ENCODE peak calls at places on chromosome 20, in six cellular contexts. One of them, this sample, is unnamed.
A peak's percentile ranks its signal among the peaks of the same experiment; 100 is the strongest.

GRCh38 chr20:51121901-51122412 is 99.0 kb upstream of the KCNG1 start:
- DNase-seq in Right ventricle myocardium inferior: no peak
- DNase-seq in HEK293T: no peak
- DNase-seq in PC-9: peak; percentile 89
- DNase-seq in heart left ventricle: no peak
- DNase-seq in A549: peak; percentile 43
- DNase-seq in this sample: no peak

GRCh38 chr20:62962221-62962879 is 9.8 kb downstream of the SLC17A9 start:
- DNase-seq in Right ventricle myocardium inferior: no peak
- DNase-seq in A549: no peak
- DNase-seq in HEK293T: no peak
- DNase-seq in PC-9: no peak
- DNase-seq in heart left ventricle: no peak
- DNase-seq in this sample: no peak

GRCh38 chr20:17645546-17646208 is 36.4 kb downstream of the RRBP1 start:
- DNase-seq in HEK293T: no peak
- DNase-seq in A549: no peak
- DNase-seq in Right ventricle myocardium inferior: peak; percentile 58
- DNase-seq in PC-9: no peak
- DNase-seq in heart left ventricle: no peak
- DNase-seq in this sample: no peak

GRCh38 chr20:24948939-24949679 is at the start of gene CST7:
- DNase-seq in HEK293T: no peak
- DNase-seq in heart left ventricle: no peak
- DNase-seq in PC-9: no peak
- DNase-seq in Right ventricle myocardium inferior: no peak
- DNase-seq in A549: no peak
- DNase-seq in this sample: no peak

GRCh38 chr20:10236540-10237533 is 18.2 kb downstream of the SNAP25 start:
- DNase-seq in PC-9: no peak
- DNase-seq in Right ventricle myocardium inferior: no peak
- DNase-seq in A549: no peak
- DNase-seq in heart left ventricle: no peak
- DNase-seq in HEK293T: no peak
- DNase-seq in this sample: no peak

GRCh38 chr20:18421608-18422007 is 45.2 kb downstream of the DZANK1 start:
- DNase-seq in HEK293T: no peak
- DNase-seq in Right ventricle myocardium inferior: no peak
- DNase-seq in A549: no peak
- DNase-seq in heart left ventricle: no peak
- DNase-seq in PC-9: no peak
- DNase-seq in this sample: no peak

GRCh38 chr20:20414640-20415274 is 46.9 kb downstream of the INSM1 start:
- DNase-seq in PC-9: no peak
- DNase-seq in A549: no peak
- DNase-seq in HEK293T: no peak
- DNase-seq in heart left ventricle: no peak
- DNase-seq in Right ventricle myocardium inferior: no peak
- DNase-seq in this sample: no peak

GRCh38 chr20:13267231-13267630 is 46.2 kb downstream of the ISM1 start:
- DNase-seq in PC-9: no peak
- DNase-seq in HEK293T: no peak
- DNase-seq in heart left ventricle: no peak
- DNase-seq in A549: no peak
- DNase-seq in Right ventricle myocardium inferior: no peak
- DNase-seq in this sample: no peak

GRCh38 chr20:3101737-3102574 is 17.4 kb upstream of the AVP start:
- DNase-seq in Right ventricle myocardium inferior: no peak
- DNase-seq in A549: no peak
- DNase-seq in HEK293T: no peak
- DNase-seq in heart left ventricle: no peak
- DNase-seq in PC-9: no peak
- DNase-seq in this sample: no peak

GRCh38 chr20:53606364-53606985 is 12.8 kb upstream of the ZNF217 start:
- DNase-seq in Right ventricle myocardium inferior: no peak
- DNase-seq in HEK293T: no peak
- DNase-seq in heart left ventricle: no peak
- DNase-seq in A549: no peak
- DNase-seq in PC-9: no peak
- DNase-seq in this sample: no peak

GRCh38 chr20:62523473-62524203 is 47.8 kb upstream of the GATA5 start:
- DNase-seq in HEK293T: no peak
- DNase-seq in Right ventricle myocardium inferior: no peak
- DNase-seq in heart left ventricle: no peak
- DNase-seq in PC-9: no peak
- DNase-seq in A549: no peak
- DNase-seq in this sample: no peak

GRCh38 chr20:40323411-40323810 is 365.6 kb downstream of the MAFB start:
- DNase-seq in HEK293T: peak; percentile 10
- DNase-seq in PC-9: no peak
- DNase-seq in A549: no peak
- DNase-seq in heart left ventricle: no peak
- DNase-seq in Right ventricle myocardium inferior: no peak
- DNase-seq in this sample: no peak

GRCh38 chr20:19889011-19889953 is 127.9 kb upstream of the NAA20 start:
- DNase-seq in HEK293T: no peak
- DNase-seq in PC-9: no peak
- DNase-seq in A549: peak; percentile 48
- DNase-seq in heart left ventricle: peak; percentile 76
- DNase-seq in Right ventricle myocardium inferior: peak; percentile 75
- DNase-seq in this sample: no peak

GRCh38 chr20:38143646-38144554 is 21.2 kb downstream of the TGM2 start:
- DNase-seq in Right ventricle myocardium inferior: no peak
- DNase-seq in heart left ventricle: peak; percentile 43
- DNase-seq in HEK293T: no peak
- DNase-seq in PC-9: peak; percentile 99
- DNase-seq in A549: peak; percentile 91
- DNase-seq in this sample: peak; percentile 51

GRCh38 chr20:63457737-63458136 is 14.7 kb downstream of the KCNQ2 start:
- DNase-seq in PC-9: peak; percentile 86
- DNase-seq in HEK293T: no peak
- DNase-seq in heart left ventricle: peak; percentile 83
- DNase-seq in Right ventricle myocardium inferior: no peak
- DNase-seq in A549: peak; percentile 60
- DNase-seq in this sample: no peak

GRCh38 chr20:37524859-37525708 is 2.6 kb downstream of the BLCAP start:
- DNase-seq in HEK293T: no peak
- DNase-seq in A549: no peak
- DNase-seq in PC-9: peak; percentile 91
- DNase-seq in heart left ventricle: no peak
- DNase-seq in Right ventricle myocardium inferior: no peak
- DNase-seq in this sample: no peak

GRCh38 chr20:37911838-37912273 is 8.9 kb downstream of the VSTM2L start:
- DNase-seq in A549: peak; percentile 19
- DNase-seq in HEK293T: no peak
- DNase-seq in Right ventricle myocardium inferior: peak; percentile 77
- DNase-seq in heart left ventricle: peak; percentile 78
- DNase-seq in PC-9: no peak
- DNase-seq in this sample: peak; percentile 46

GRCh38 chr20:11581271-11581670 is 336.4 kb upstream of the BTBD3 start:
- DNase-seq in HEK293T: peak; percentile 8
- DNase-seq in Right ventricle myocardium inferior: no peak
- DNase-seq in PC-9: no peak
- DNase-seq in A549: peak; percentile 55
- DNase-seq in heart left ventricle: no peak
- DNase-seq in this sample: no peak

GRCh38 chr20:57435498-57436222 is 44.5 kb downstream of the RBM38 start:
- DNase-seq in A549: peak; percentile 30
- DNase-seq in HEK293T: no peak
- DNase-seq in heart left ventricle: peak; percentile 71
- DNase-seq in PC-9: peak; percentile 96
- DNase-seq in Right ventricle myocardium inferior: peak; percentile 83
- DNase-seq in this sample: no peak

GRCh38 chr20:1440024-1440423 is 26.6 kb downstream of the NSFL1C start:
- DNase-seq in Right ventricle myocardium inferior: no peak
- DNase-seq in HEK293T: no peak
- DNase-seq in heart left ventricle: no peak
- DNase-seq in PC-9: no peak
- DNase-seq in A549: peak; percentile 50
- DNase-seq in this sample: no peak

GRCh38 chr20:7924692-7925091 is 15.6 kb downstream of the HAO1 start:
- DNase-seq in A549: no peak
- DNase-seq in Right ventricle myocardium inferior: no peak
- DNase-seq in HEK293T: no peak
- DNase-seq in heart left ventricle: no peak
- DNase-seq in PC-9: no peak
- DNase-seq in this sample: peak; percentile 74

GRCh38 chr20:58748628-58749027 is 56.0 kb downstream of the NPEPL1 start:
- DNase-seq in PC-9: no peak
- DNase-seq in A549: no peak
- DNase-seq in Right ventricle myocardium inferior: no peak
- DNase-seq in HEK293T: no peak
- DNase-seq in heart left ventricle: no peak
- DNase-seq in this sample: no peak

GRCh38 chr20:25242231-25242630 is 5.7 kb upstream of the PYGB start:
- DNase-seq in PC-9: no peak
- DNase-seq in HEK293T: no peak
- DNase-seq in heart left ventricle: no peak
- DNase-seq in Right ventricle myocardium inferior: no peak
- DNase-seq in A549: no peak
- DNase-seq in this sample: no peak

GRCh38 chr20:9838378-9839295 is at the start of gene PAK5:
- DNase-seq in PC-9: no peak
- DNase-seq in HEK293T: peak; percentile 84
- DNase-seq in Right ventricle myocardium inferior: no peak
- DNase-seq in A549: peak; percentile 68
- DNase-seq in heart left ventricle: no peak
- DNase-seq in this sample: no peak

GRCh38 chr20:11807070-11807741 is 110.5 kb upstream of the BTBD3 start:
- DNase-seq in PC-9: peak; percentile 64
- DNase-seq in HEK293T: no peak
- DNase-seq in heart left ventricle: no peak
- DNase-seq in A549: peak; percentile 30
- DNase-seq in Right ventricle myocardium inferior: no peak
- DNase-seq in this sample: peak; percentile 82

GRCh38 chr20:31497838-31498540 is 16.3 kb upstream of the HM13 start:
- DNase-seq in Right ventricle myocardium inferior: no peak
- DNase-seq in PC-9: no peak
- DNase-seq in HEK293T: no peak
- DNase-seq in A549: no peak
- DNase-seq in heart left ventricle: peak; percentile 69
- DNase-seq in this sample: peak; percentile 79

GRCh38 chr20:64038579-64039292 is 2.8 kb downstream of the C20orf204 start:
- DNase-seq in heart left ventricle: peak; percentile 83
- DNase-seq in A549: peak; percentile 91
- DNase-seq in HEK293T: peak; percentile 88
- DNase-seq in PC-9: peak; percentile 69
- DNase-seq in Right ventricle myocardium inferior: peak; percentile 89
- DNase-seq in this sample: peak; percentile 28

GRCh38 chr20:20821496-20822260 is 109.2 kb upstream of the RALGAPA2 start:
- DNase-seq in A549: no peak
- DNase-seq in PC-9: no peak
- DNase-seq in heart left ventricle: no peak
- DNase-seq in Right ventricle myocardium inferior: no peak
- DNase-seq in HEK293T: no peak
- DNase-seq in this sample: no peak

GRCh38 chr20:31693402-31693801 is 29.3 kb downstream of the BCL2L1 start:
- DNase-seq in HEK293T: no peak
- DNase-seq in PC-9: no peak
- DNase-seq in heart left ventricle: no peak
- DNase-seq in A549: no peak
- DNase-seq in Right ventricle myocardium inferior: no peak
- DNase-seq in this sample: no peak

GRCh38 chr20:62002882-62003480 is 62.7 kb downstream of the TAF4 start:
- DNase-seq in heart left ventricle: peak; percentile 20
- DNase-seq in Right ventricle myocardium inferior: no peak
- DNase-seq in PC-9: no peak
- DNase-seq in A549: no peak
- DNase-seq in HEK293T: no peak
- DNase-seq in this sample: no peak

This sample was measured in GM04504.